ENCODE peak calls at places on chromosomes 1 and 21, in nine cellular contexts. R, U, D, F, S, K, Y, H and L are unnamed samples.

GRCh38 chr1:89907669-89908293 is 86.9 kb downstream of the LRRC8D start:
- DNase-seq in R (no peak), U (no peak), D (peak; percentile 62), F (no peak), S (no peak), K (no peak), Y (no peak), H (no peak), L (no peak)

GRCh38 chr21:32186843-32187242 is 92.0 kb downstream of the MIS18A start:
- DNase-seq in R (no peak), U (no peak), D (no peak), F (no peak), S (no peak), K (no peak), Y (no peak), H (no peak), L (no peak)

GRCh38 chr1:147670319-147671003 is at the start of gene ACP6:
- DNase-seq in R (peak; percentile 72), U (peak; percentile 65), D (peak; percentile 96), F (peak; percentile 81), S (peak; percentile 57), K (peak; percentile 96), Y (peak; percentile 96), H (peak; percentile 94), L (peak; percentile 92)

GRCh38 chr1:228978486-228979324 is 243.4 kb downstream of the RHOU start:
- DNase-seq in R (no peak), U (no peak), D (peak; percentile 36), F (no peak), S (no peak), K (peak; percentile 33), Y (no peak), H (no peak), L (peak; percentile 33)

GRCh38 chr21:26795866-26796329 is 49.3 kb downstream of the ADAMTS1 start:
- DNase-seq in R (peak; percentile 40), U (no peak), D (peak; percentile 99), F (no peak), S (no peak), K (peak; percentile 49), Y (no peak), H (no peak), L (peak; percentile 12)

GRCh38 chr1:176466514-176466913 is 3.5 kb downstream of the PAPPA2 start:
- DNase-seq in R (no peak), U (no peak), D (no peak), F (no peak), S (no peak), K (no peak), Y (peak; percentile 43), H (no peak), L (peak; percentile 21)

GRCh38 chr1:26530898-26531598 is 1.5 kb downstream of the RPS6KA1 start:
- DNase-seq in R (no peak), U (peak; percentile 75), D (peak; percentile 42), F (no peak), S (no peak), K (no peak), Y (peak; percentile 65), H (peak; percentile 35), L (peak; percentile 51)

GRCh38 chr1:86137458-86137857 is 19.1 kb downstream of the COL24A1 start:
- DNase-seq in R (no peak), U (no peak), D (peak; percentile 82), F (no peak), S (no peak), K (no peak), Y (no peak), H (no peak), L (no peak)

GRCh38 chr1:87560961-87561360 is 232.3 kb downstream of the LMO4 start:
- DNase-seq in R (no peak), U (no peak), D (peak; percentile 27), F (no peak), S (no peak), K (no peak), Y (no peak), H (no peak), L (no peak)